ENCODE peak calls at places on chromosomes 3 and 15, in ten cellular contexts. N, M, B, F, X, V, T, J, H and K are unnamed samples. For H3K4me1, the result is how much of the 10 kb centered on the place peaks cover.

GRCh38 chr3:1766384-1766783 is 332.3 kb upstream of the CNTN4 start:
- DNase-seq in J (no peak), N (no peak), V (no peak), B (no peak), M (no peak), H (no peak), T (no peak), X (no peak), F (no peak), K (no peak)

GRCh38 chr3:63015614-63016016 is 140.4 kb upstream of the CADPS start:
- DNase-seq in F (no peak), B (no peak), T (peak), X (no peak), M (peak), V (peak), J (no peak), H (no peak), N (no peak), K (no peak)

GRCh38 chr15:45414215-45414885 is 36.0 kb upstream of the GATM start:
- DNase-seq in F (no peak), H (no peak), T (no peak), V (no peak), X (no peak), N (no peak), M (no peak), B (no peak), J (no peak), K (no peak)

GRCh38 chr15:67066041-67067021 is 929 bp downstream of the SMAD3 start:
- DNase-seq in B (peak), N (peak), M (peak), X (no peak), H (peak), F (no peak), V (no peak), J (peak), T (no peak), K (no peak)

GRCh38 chr15:87604857-87605446 is 651.6 kb downstream of the NTRK3 start:
- DNase-seq in X (no peak), N (no peak), V (no peak), B (no peak), F (no peak), H (peak), M (peak), J (no peak), T (no peak), K (no peak)

GRCh38 chr3:53464424-53464823 is 30.0 kb upstream of the CACNA1D start:
- DNase-seq in N (peak), J (no peak), H (peak), X (no peak), T (no peak), F (no peak), V (peak), M (no peak), B (no peak), K (no peak)

GRCh38 chr15:57562220-57562769 is 29.4 kb upstream of the MYZAP start:
- DNase-seq in H (no peak), J (no peak), V (no peak), X (no peak), N (no peak), F (no peak), T (no peak), B (no peak), M (no peak), K (no peak)

GRCh38 chr15:61750271-61751084 is 309.8 kb downstream of the VPS13C start:
- DNase-seq in H (no peak), V (no peak), N (no peak), M (no peak), X (peak), F (no peak), J (no peak), B (peak), T (no peak), K (no peak)

GRCh38 chr3:177330771-177331170 is 133.5 kb upstream of the TBL1XR1 start:
- DNase-seq in F (no peak), X (no peak), M (peak), B (no peak), V (no peak), J (no peak), T (no peak), H (no peak), N (no peak), K (no peak)

GRCh38 chr15:33380406-33380805 is 69.6 kb downstream of the RYR3 start:
- DNase-seq in V (no peak), X (no peak), B (no peak), H (no peak), J (peak), N (no peak), M (no peak), T (no peak), F (no peak), K (no peak)

GRCh38 chr3:138036572-138036971 is 26.6 kb downstream of the CLDN18 start:
- DNase-seq in X (no peak), T (no peak), V (no peak), M (no peak), F (no peak), B (no peak), N (no peak), H (no peak), J (no peak), K (no peak)

GRCh38 chr3:124444075-124444474 is 286.2 kb upstream of the UMPS start:
- DNase-seq in J (no peak), H (no peak), M (no peak), N (no peak), V (no peak), X (no peak), B (no peak), T (no peak), F (no peak), K (no peak)

GRCh38 chr15:70486451-70487379 is 276.6 kb downstream of the UACA start:
- DNase-seq in B (no peak), J (peak), T (peak), F (peak), M (no peak), H (peak), N (peak), X (peak), V (peak), K (peak)

GRCh38 chr3:15313461-15313860 is 18.9 kb downstream of the SH3BP5 start:
- DNase-seq in J (no peak), B (no peak), M (no peak), V (no peak), T (peak), H (no peak), X (peak), N (no peak), F (no peak), K (no peak)

GRCh38 chr3:15309662-15310335 is 22.6 kb downstream of the SH3BP5 start:
- DNase-seq in B (no peak), N (no peak), M (no peak), J (no peak), T (no peak), X (no peak), H (peak), F (no peak), V (peak), K (no peak)

GRCh38 chr3:15315003-15315402 is 17.4 kb downstream of the SH3BP5 start:
- DNase-seq in H (no peak), M (no peak), B (no peak), X (no peak), T (no peak), F (no peak), N (no peak), J (no peak), V (peak), K (no peak)

GRCh38 chr3:15314276-15314675 is 18.1 kb downstream of the SH3BP5 start:
- DNase-seq in J (no peak), F (no peak), T (no peak), B (no peak), N (no peak), H (no peak), X (no peak), M (no peak), V (no peak), K (no peak)

DNA sequence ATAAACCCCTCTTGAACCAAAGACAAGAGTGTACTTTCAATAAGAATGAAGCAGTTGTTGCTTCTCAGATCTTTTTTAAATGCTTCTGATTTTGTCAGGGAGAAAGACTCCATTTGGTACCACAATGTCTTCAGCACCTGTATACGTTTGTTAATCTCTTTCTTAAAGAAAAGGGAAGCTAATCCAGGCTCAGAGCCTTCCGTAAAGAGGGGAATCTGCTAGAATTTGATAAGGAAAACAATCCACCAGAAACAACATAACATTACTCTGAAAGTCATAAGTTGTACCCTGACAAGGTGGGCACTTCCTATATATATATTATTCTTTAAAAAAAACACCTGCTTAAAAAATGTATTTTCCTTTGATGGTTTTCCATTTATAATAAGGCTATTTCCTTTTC is 19.8 kb downstream of the SH3BP5 start:
- DNase-seq in V (no peak), J (no peak), X (no peak), N (no peak), T (no peak), B (no peak), H (no peak), F (no peak), M (no peak), K (no peak)
- H3K4me1 ChIP-seq in V (under half), J (under half), X (half or more), N (under half), T (under half), B (under half), H (under half), F (under half), M (under half), K (under half)

DNA sequence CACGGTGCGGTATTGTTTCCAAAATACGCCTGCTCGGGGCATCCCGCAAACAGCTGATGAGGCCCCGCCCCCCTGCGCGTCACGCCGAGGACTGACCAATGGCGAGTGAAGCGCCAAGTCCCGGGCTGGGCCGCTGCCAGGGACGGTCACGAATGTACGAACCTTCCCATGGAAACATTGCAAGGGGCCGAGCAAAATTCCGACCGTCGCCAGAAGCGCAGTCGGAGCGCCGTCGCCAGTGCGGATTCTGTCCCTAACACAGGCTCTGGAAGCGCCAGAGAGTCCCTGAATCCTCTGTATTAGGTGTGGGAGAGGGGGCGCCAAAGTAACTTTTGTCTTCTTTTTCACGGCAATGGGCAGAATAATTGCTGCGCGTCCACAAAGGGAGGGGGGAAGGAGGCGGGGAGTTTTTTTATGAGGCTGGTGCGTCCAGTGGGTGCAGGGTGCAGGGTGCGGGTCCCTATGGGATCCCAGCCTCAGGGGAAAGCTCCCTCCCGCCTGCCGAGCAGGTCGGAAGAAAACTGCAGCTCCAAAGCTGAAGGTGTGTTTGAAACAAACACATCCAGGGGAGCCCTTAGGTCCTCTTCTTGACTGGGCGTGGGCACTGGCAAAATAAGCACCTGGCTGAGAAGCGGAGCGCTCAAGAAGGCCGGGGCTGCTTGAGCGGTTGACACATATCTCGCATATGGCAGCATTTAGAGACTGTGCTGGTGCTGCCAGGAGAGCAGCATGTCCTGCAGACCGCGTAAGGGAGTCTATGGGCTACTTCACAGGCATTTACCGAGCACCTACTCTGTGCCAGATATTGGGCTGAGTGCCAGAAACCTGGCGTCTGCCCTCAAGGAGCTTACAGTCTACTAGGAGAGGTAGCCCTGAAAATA is at the start of gene BMF:
- DNase-seq in B (peak), J (peak), H (peak), F (peak), M (peak), T (peak), V (peak), N (peak), X (peak), K (peak)
- TF ChIP-seq CTCF in B (no peak), J (no peak), H (no peak), F (no peak), M (peak), T (peak), V (peak), N (peak), X (peak), K (no peak)

DNA sequence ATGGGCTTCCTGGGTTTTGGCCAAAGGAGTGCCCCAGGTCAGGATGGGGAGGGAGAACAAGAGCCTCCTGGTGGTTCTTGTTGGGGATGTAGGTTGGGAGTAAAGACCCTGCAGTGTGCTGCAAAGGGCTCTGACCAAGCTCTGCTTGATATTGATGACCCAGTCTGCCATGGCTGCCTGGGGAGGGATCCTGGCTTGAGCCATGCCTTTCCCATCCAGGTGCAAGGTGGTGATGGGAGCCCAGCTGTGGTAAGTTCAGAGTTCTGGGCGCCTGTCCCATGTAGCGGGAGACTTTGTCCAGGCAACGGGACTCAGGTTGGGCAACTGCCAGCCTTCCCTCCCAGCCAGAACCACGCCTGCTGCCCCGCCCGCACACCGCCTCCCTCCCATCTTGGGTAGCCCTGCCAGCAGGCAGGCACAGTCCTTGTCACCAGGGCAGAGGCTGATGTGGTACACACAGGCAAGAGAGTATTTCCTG is 2.6 kb downstream of the GNAI2 start:
- DNase-seq in B (peak), N (peak), J (peak), H (peak), F (no peak), X (peak), V (peak), T (no peak), M (no peak), K (no peak)
- H3K4me1 ChIP-seq in B (under half), N (under half), J (under half), H (under half), F (half or more), X (half or more), V (under half), T (under half), M (under half), K (half or more)

GRCh38 chr3:121995190-121996137 is 26.6 kb downstream of the ILDR1 start:
- DNase-seq in B (peak), N (no peak), M (peak), V (peak), J (peak), T (peak), F (peak), X (peak), H (peak), K (no peak)
- TF ChIP-seq CTCF in B (peak), N (peak), M (peak), V (peak), J (peak), T (peak), F (peak), X (peak), H (peak), K (no peak)

DNA sequence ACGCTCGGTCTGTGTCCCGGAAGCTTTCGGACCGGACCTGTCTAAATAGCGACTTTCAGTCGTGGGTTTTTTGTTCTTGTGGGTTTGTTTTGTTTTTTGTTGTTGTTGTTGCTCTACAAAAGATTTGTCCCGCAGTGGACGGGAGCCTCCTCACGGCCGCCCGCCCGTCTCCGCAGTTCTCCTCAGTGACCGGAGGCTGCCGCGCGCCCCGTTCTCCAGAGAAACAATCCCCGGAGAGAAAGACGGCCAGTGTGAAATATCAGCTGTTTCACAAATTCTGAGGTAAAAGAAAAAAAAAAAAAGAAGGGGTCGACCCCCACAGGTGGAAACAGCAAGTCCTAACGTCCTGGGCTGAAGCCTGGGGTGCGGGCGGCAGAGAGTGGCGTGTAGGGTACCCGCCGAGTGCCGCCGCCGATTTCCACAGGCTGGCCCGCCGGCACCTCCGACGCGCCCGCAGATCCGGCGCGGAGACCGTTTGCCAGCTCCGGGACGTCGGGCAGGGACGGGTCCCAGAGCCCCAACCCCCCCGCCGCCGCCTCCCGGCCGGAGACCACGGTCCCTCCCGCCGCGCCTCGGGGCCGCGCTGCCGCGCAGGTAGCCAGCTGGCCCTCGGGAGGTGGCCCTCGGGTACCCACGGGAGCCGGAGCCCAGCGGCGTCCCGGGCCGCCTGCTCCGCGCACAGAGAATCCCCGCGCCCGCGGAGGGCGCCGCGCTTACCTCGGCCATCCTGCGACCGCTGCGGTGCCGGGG is 476 bp downstream of the BNC1 start:
- DNase-seq in B (no peak), N (no peak), H (peak), F (no peak), T (no peak), J (no peak), M (peak), V (peak), X (no peak), K (no peak)
- H3K4me1 ChIP-seq in B (under half), N (under half), H (half or more), F (under half), T (under half), J (under half), M (under half), V (under half), X (under half), K (under half)

DNA sequence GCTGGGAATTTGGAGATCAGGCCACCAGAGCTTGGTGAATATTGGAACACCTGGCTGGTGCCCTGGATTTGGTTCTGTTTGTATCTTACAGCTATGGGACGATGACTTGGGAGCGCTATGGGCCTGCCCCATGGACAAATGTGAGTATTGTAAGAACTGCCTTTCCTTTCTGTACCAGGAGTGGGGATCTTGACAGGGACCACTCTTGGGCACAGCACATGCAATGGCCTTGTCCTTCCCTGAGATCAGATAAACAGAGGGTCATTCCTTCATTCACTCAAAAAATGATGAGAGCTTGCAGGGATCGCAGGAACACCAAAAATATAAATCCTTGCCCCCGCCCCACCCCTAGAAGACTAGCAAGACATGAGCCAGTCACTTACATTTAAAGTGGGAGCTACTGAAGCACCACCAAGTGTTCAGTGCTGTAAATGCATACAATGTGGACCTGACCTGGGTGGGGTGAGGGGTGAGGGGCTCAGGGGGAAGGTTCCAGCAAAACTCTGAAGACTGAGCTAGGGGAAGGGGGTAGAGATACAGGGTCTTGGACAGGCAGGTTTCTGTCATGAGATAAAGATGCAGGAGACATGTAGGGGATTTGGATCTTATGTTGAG is 2.7 kb upstream of the CRELD1 start:
- DNase-seq in X (no peak), B (no peak), T (peak), M (no peak), F (no peak), V (no peak), N (no peak), J (no peak), H (no peak), K (no peak)
- TF ChIP-seq CTCF in X (no peak), B (no peak), T (peak), M (peak), F (no peak), V (no peak), N (peak), J (no peak), H (peak), K (no peak)

GRCh38 chr15:101246391-101246790 is 5.5 kb downstream of the CHSY1 start:
- DNase-seq in F (no peak), M (no peak), N (no peak), T (no peak), J (no peak), V (no peak), H (peak), X (no peak), B (no peak), K (no peak)

GRCh38 chr15:101243420-101243819 is 8.4 kb downstream of the CHSY1 start:
- DNase-seq in H (no peak), M (peak), B (no peak), T (no peak), F (no peak), V (no peak), X (no peak), J (no peak), N (no peak), K (no peak)

GRCh38 chr15:101244039-101244781 is 7.6 kb downstream of the CHSY1 start:
- DNase-seq in B (no peak), V (peak), X (no peak), M (peak), H (no peak), T (peak), N (no peak), F (no peak), J (no peak), K (no peak)

GRCh38 chr15:101246824-101247745 is 4.8 kb downstream of the CHSY1 start:
- DNase-seq in N (no peak), X (no peak), H (no peak), T (no peak), V (no peak), F (no peak), M (peak), J (no peak), B (no peak), K (no peak)

GRCh38 chr15:101244889-101245668 is 6.8 kb downstream of the CHSY1 start:
- DNase-seq in N (no peak), J (no peak), X (no peak), H (no peak), T (no peak), M (peak), V (no peak), B (no peak), F (no peak), K (no peak)
- H3K4me1 ChIP-seq in N (under half), J (half or more), X (half or more), H (half or more), T (half or more), M (under half), V (under half), B (under half), F (half or more), K (half or more)

GRCh38 chr3:46214751-46215352 is 6.7 kb upstream of the CCR1 start:
- DNase-seq in B (no peak), H (no peak), N (no peak), F (no peak), X (peak), V (no peak), T (peak), J (no peak), M (peak), K (no peak)
- TF ChIP-seq CTCF in B (no peak), H (peak), N (peak), F (no peak), X (peak), V (peak), T (peak), J (no peak), M (peak), K (no peak)